ENCODE peak calls at places on chromosomes 6 and 20, in nine cellular contexts. One of them, this sample, is unnamed. For H3K27me3, the result is how much of the 10 kb centered on the place peaks cover.

GRCh38 chr6:137480431-137480830 is 13.8 kb downstream of the OLIG3 start:
- DNase-seq in ovary: no peak
- DNase-seq in esophagus muscularis mucosa: peak
- DNase-seq in stomach: no peak
- DNase-seq in suprapubic skin: no peak
- DNase-seq in sigmoid colon: no peak
- DNase-seq in HepG2: no peak
- DNase-seq in K562: no peak
- DNase-seq in transverse colon: no peak
- DNase-seq in this sample: no peak

GRCh38 chr20:3134151-3134550 is 25.5 kb downstream of the FASTKD5 start:
- DNase-seq in suprapubic skin: no peak
- DNase-seq in sigmoid colon: no peak
- DNase-seq in K562: no peak
- DNase-seq in esophagus muscularis mucosa: no peak
- DNase-seq in ovary: no peak
- DNase-seq in transverse colon: no peak
- DNase-seq in stomach: no peak
- DNase-seq in HepG2: no peak
- DNase-seq in this sample: no peak

GRCh38 chr6:142542704-142543233 is 241.0 kb downstream of the ADGRG6 start:
- DNase-seq in stomach: peak
- DNase-seq in ovary: peak
- DNase-seq in suprapubic skin: peak
- DNase-seq in K562: no peak
- DNase-seq in sigmoid colon: peak
- DNase-seq in HepG2: no peak
- DNase-seq in transverse colon: peak
- DNase-seq in esophagus muscularis mucosa: peak
- DNase-seq in this sample: peak

GRCh38 chr20:6178537-6178936 is 55.7 kb upstream of the FERMT1 start:
- DNase-seq in K562: no peak
- DNase-seq in sigmoid colon: no peak
- DNase-seq in HepG2: peak
- DNase-seq in esophagus muscularis mucosa: no peak
- DNase-seq in stomach: no peak
- DNase-seq in ovary: no peak
- DNase-seq in transverse colon: no peak
- DNase-seq in suprapubic skin: no peak
- DNase-seq in this sample: no peak

GRCh38 chr20:45890997-45891983 is at the start of the genes CTSA and NEURL2:
- DNase-seq in HepG2: peak
- DNase-seq in transverse colon: peak
- DNase-seq in sigmoid colon: peak
- DNase-seq in ovary: peak
- DNase-seq in K562: peak
- DNase-seq in esophagus muscularis mucosa: peak
- DNase-seq in stomach: peak
- DNase-seq in suprapubic skin: peak
- DNase-seq in this sample: peak

GRCh38 chr6:95084867-95085266 is 492.5 kb upstream of the MANEA start:
- DNase-seq in ovary: no peak
- DNase-seq in esophagus muscularis mucosa: no peak
- DNase-seq in HepG2: no peak
- DNase-seq in suprapubic skin: no peak
- DNase-seq in K562: no peak
- DNase-seq in sigmoid colon: no peak
- DNase-seq in transverse colon: no peak
- DNase-seq in stomach: no peak
- DNase-seq in this sample: no peak

GRCh38 chr6:35919085-35919826 is 1.6 kb downstream of the SRPK1 start:
- DNase-seq in esophagus muscularis mucosa: peak
- DNase-seq in HepG2: peak
- DNase-seq in ovary: no peak
- DNase-seq in stomach: no peak
- DNase-seq in K562: no peak
- DNase-seq in suprapubic skin: no peak
- DNase-seq in sigmoid colon: no peak
- DNase-seq in transverse colon: no peak
- DNase-seq in this sample: no peak

GRCh38 chr6:121093928-121094327 is 240.4 kb downstream of the TBC1D32 start:
- DNase-seq in ovary: no peak
- DNase-seq in HepG2: no peak
- DNase-seq in transverse colon: no peak
- DNase-seq in suprapubic skin: no peak
- DNase-seq in sigmoid colon: no peak
- DNase-seq in esophagus muscularis mucosa: no peak
- DNase-seq in stomach: no peak
- DNase-seq in K562: no peak
- DNase-seq in this sample: no peak

GRCh38 chr6:142735182-142735581 is 209.8 kb downstream of the HIVEP2 start:
- DNase-seq in suprapubic skin: no peak
- DNase-seq in HepG2: no peak
- DNase-seq in stomach: no peak
- DNase-seq in ovary: no peak
- DNase-seq in esophagus muscularis mucosa: no peak
- DNase-seq in sigmoid colon: no peak
- DNase-seq in transverse colon: no peak
- DNase-seq in K562: no peak
- DNase-seq in this sample: no peak

GRCh38 chr20:6053776-6054688 is at the start of gene LRRN4:
- DNase-seq in HepG2: peak
- DNase-seq in sigmoid colon: no peak
- DNase-seq in transverse colon: no peak
- DNase-seq in K562: no peak
- DNase-seq in stomach: peak
- DNase-seq in ovary: no peak
- DNase-seq in suprapubic skin: no peak
- DNase-seq in esophagus muscularis mucosa: no peak
- DNase-seq in this sample: no peak

GRCh38 chr6:158131926-158132325 is 36.1 kb downstream of the SERAC1 start:
- DNase-seq in K562: peak
- DNase-seq in HepG2: peak
- DNase-seq in stomach: no peak
- DNase-seq in transverse colon: no peak
- DNase-seq in suprapubic skin: no peak
- DNase-seq in sigmoid colon: no peak
- DNase-seq in ovary: no peak
- DNase-seq in esophagus muscularis mucosa: no peak
- DNase-seq in this sample: no peak

GRCh38 chr6:150271501-150272263 is 97.1 kb upstream of the IYD start:
- DNase-seq in transverse colon: no peak
- DNase-seq in HepG2: no peak
- DNase-seq in ovary: no peak
- DNase-seq in suprapubic skin: peak
- DNase-seq in sigmoid colon: no peak
- DNase-seq in stomach: no peak
- DNase-seq in K562: peak
- DNase-seq in esophagus muscularis mucosa: no peak
- DNase-seq in this sample: no peak

DNA sequence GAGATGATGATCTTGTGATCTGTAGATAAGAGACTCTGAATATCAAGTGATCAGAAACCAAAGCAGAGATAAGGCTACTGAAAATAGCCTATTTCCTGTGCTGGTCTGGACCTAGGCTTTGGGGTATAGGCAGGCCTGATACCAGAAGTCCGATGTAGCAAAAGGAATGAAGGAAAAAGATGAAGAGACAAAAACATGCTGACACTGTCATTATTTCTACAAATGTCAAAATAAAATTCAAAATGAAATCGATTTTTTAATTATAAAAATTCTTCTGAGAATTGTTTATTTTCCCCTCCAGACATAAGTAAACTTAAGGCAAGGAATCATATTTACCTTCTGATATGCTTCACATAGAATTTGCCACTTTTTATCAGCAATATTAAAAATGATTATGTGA is 252.8 kb downstream of the PRKN start:
- DNase-seq in transverse colon: no peak
- DNase-seq in suprapubic skin: no peak
- DNase-seq in esophagus muscularis mucosa: no peak
- DNase-seq in HepG2: no peak
- DNase-seq in sigmoid colon: no peak
- DNase-seq in K562: no peak
- DNase-seq in ovary: no peak
- DNase-seq in stomach: no peak
- DNase-seq in this sample: no peak
- TF ChIP-seq EP300 in transverse colon: no peak
- TF ChIP-seq EP300 in suprapubic skin: no peak
- TF ChIP-seq EP300 in esophagus muscularis mucosa: no peak
- TF ChIP-seq EP300 in HepG2: no peak
- TF ChIP-seq EP300 in sigmoid colon: no peak
- TF ChIP-seq EP300 in K562: no peak
- TF ChIP-seq EP300 in ovary: no peak
- TF ChIP-seq EP300 in stomach: no peak
- TF ChIP-seq EP300 in this sample: no peak

DNA sequence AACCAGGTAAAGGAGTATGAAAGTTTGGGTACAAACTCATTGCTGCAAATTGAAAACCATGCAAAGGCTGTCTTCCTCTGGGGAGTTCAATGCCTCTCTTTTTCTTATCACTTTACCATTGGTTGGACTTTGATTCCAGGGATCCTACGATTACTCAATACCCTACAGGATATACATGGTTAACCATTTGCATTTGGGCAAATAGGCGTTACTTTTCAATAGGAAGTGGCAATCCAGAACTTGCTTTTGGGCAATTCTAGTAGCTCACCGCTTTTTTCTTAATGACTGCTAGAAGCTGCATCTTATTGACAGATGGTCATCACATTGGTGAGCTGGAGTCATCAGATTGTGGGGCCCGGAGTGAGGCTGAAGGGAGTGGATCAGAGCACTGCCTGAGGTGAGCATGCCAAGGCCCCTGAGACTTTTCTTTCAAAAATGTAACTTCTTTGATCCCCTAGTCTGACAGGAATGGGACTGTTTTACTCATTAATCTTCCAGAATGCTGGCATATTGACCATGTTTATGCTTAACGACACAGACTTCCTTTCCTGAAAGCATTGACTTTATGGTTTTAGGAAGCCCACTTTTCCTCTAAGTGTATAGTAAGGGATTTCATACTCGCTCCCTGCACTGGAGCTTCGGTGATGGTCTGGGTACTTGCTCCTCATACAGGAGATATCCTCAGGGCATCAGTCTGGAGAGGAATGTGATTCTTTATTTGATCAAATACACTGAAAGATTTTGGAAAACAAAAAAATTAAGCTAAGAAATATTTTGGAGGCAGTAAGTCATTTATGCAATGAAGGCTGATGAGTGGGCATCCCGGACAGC is at the start of gene CCR6:
- DNase-seq in suprapubic skin: no peak
- DNase-seq in sigmoid colon: no peak
- DNase-seq in stomach: no peak
- DNase-seq in HepG2: peak
- DNase-seq in transverse colon: no peak
- DNase-seq in K562: no peak
- DNase-seq in ovary: no peak
- DNase-seq in esophagus muscularis mucosa: no peak
- DNase-seq in this sample: no peak
- H3K27ac ChIP-seq in suprapubic skin: no peak
- H3K27ac ChIP-seq in sigmoid colon: no peak
- H3K27ac ChIP-seq in stomach: peak
- H3K27ac ChIP-seq in HepG2: peak
- H3K27ac ChIP-seq in transverse colon: peak
- H3K27ac ChIP-seq in K562: no peak
- H3K27ac ChIP-seq in ovary: no peak
- H3K27ac ChIP-seq in esophagus muscularis mucosa: no peak
- H3K27ac ChIP-seq in this sample: no peak

GRCh38 chr6:130959938-130960337 is 103.1 kb downstream of the EPB41L2 start:
- DNase-seq in transverse colon: no peak
- DNase-seq in sigmoid colon: no peak
- DNase-seq in ovary: no peak
- DNase-seq in K562: no peak
- DNase-seq in esophagus muscularis mucosa: no peak
- DNase-seq in suprapubic skin: no peak
- DNase-seq in stomach: no peak
- DNase-seq in HepG2: no peak
- DNase-seq in this sample: no peak

GRCh38 chr6:130961148-130961547 is 101.9 kb downstream of the EPB41L2 start:
- DNase-seq in ovary: no peak
- DNase-seq in stomach: no peak
- DNase-seq in suprapubic skin: no peak
- DNase-seq in K562: no peak
- DNase-seq in transverse colon: no peak
- DNase-seq in esophagus muscularis mucosa: no peak
- DNase-seq in HepG2: no peak
- DNase-seq in sigmoid colon: no peak
- DNase-seq in this sample: no peak

GRCh38 chr6:130958468-130958867 is 104.6 kb downstream of the EPB41L2 start:
- DNase-seq in esophagus muscularis mucosa: no peak
- DNase-seq in HepG2: no peak
- DNase-seq in K562: no peak
- DNase-seq in stomach: no peak
- DNase-seq in ovary: no peak
- DNase-seq in transverse colon: no peak
- DNase-seq in sigmoid colon: no peak
- DNase-seq in suprapubic skin: no peak
- DNase-seq in this sample: no peak

DNA sequence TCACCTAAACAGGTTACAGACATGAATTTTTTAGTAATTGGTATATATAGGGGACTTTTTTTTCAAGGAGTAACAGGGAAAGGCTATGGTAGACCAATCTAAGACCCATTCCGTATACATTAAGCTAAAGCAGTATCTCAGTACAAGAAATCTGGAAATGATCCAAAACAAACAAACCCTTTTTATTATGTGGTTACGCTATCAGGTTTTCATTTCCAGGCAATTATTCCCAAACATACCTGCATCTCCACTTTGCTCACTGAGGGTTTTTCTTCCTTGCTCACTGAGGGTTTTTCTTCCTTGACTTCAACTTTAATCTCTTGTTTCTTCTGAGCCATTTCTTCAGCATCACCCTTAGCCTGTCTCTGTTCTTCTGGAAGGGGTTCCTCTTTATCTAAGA is 107.3 kb downstream of the EPB41L2 start:
- DNase-seq in ovary: no peak
- DNase-seq in K562: no peak
- DNase-seq in transverse colon: no peak
- DNase-seq in esophagus muscularis mucosa: no peak
- DNase-seq in sigmoid colon: no peak
- DNase-seq in suprapubic skin: no peak
- DNase-seq in stomach: no peak
- DNase-seq in HepG2: no peak
- DNase-seq in this sample: no peak
- H3K27me3 ChIP-seq in ovary: under half
- H3K27me3 ChIP-seq in K562: under half
- H3K27me3 ChIP-seq in transverse colon: under half
- H3K27me3 ChIP-seq in esophagus muscularis mucosa: under half
- H3K27me3 ChIP-seq in sigmoid colon: under half
- H3K27me3 ChIP-seq in suprapubic skin: under half
- H3K27me3 ChIP-seq in stomach: under half
- H3K27me3 ChIP-seq in HepG2: under half
- H3K27me3 ChIP-seq in this sample: under half

DNA sequence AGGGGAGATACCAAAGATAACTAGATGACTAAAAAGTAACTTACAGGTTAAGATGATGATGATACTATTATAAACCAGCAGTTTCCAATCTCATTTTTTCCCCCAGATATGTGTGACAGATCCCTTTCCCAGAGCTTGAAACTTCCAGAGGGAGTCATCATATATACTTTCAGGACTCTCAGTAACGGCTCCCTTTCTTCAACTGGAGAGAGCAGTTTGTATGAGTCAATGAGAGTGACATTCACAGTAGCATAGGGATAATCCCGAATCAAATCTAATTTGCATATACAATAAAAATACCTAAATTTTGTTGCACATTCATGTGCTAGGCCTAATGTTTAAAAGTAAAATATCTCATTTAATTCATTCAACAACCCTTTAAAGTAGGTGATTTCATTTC is 29.7 kb downstream of the IGF2R start:
- DNase-seq in suprapubic skin: no peak
- DNase-seq in K562: no peak
- DNase-seq in esophagus muscularis mucosa: no peak
- DNase-seq in sigmoid colon: no peak
- DNase-seq in HepG2: no peak
- DNase-seq in stomach: no peak
- DNase-seq in ovary: no peak
- DNase-seq in transverse colon: no peak
- DNase-seq in this sample: no peak
- TF ChIP-seq EP300 in suprapubic skin: no peak
- TF ChIP-seq EP300 in K562: no peak
- TF ChIP-seq EP300 in esophagus muscularis mucosa: no peak
- TF ChIP-seq EP300 in sigmoid colon: no peak
- TF ChIP-seq EP300 in HepG2: no peak
- TF ChIP-seq EP300 in stomach: no peak
- TF ChIP-seq EP300 in ovary: no peak
- TF ChIP-seq EP300 in transverse colon: no peak
- TF ChIP-seq EP300 in this sample: no peak